ENCODE peak calls at places on chromosomes 1 and 21, in eight cellular contexts. W is stomach; I is Calu3; J is psoas muscle; T is nephron progenitor cell; F is RWPE1; Q is left lung; L is activated CD8-positive, alpha-beta T cell treated with anti-CD3 and anti-CD28 coated beads for 36 hours. R is an unnamed sample.

GRCh38 chr1:7410156-7410555 is 360.9 kb upstream of the VAMP3 start:
- DNase-seq in F (no peak), L (no peak), J (no peak), T (no peak), Q (peak), I (no peak), W (no peak), R (peak)

GRCh38 chr1:33407750-33408436 is 23.0 kb downstream of the PHC2 start:
- DNase-seq in L (no peak), F (no peak), T (no peak), W (no peak), Q (no peak), I (no peak), J (no peak), R (no peak)

GRCh38 chr21:36751383-36751782 is 52.5 kb downstream of the SIM2 start:
- DNase-seq in L (no peak), T (no peak), I (no peak), W (no peak), J (no peak), Q (no peak), F (no peak), R (no peak)

GRCh38 chr1:56816264-56816663 is 2.9 kb downstream of the FYB2 start:
- DNase-seq in J (no peak), F (no peak), W (no peak), I (no peak), Q (no peak), T (no peak), L (no peak), R (no peak)

GRCh38 chr21:38434913-38435533 is 63.3 kb downstream of the ERG start:
- DNase-seq in W (no peak), J (no peak), Q (no peak), L (no peak), T (no peak), I (no peak), F (peak), R (no peak)

GRCh38 chr1:208880433-208881100 is 636.4 kb upstream of the PLXNA2 start:
- DNase-seq in L (no peak), W (no peak), T (peak), Q (no peak), I (no peak), F (no peak), J (no peak), R (no peak)

GRCh38 chr1:169765580-169766331 is 29.0 kb downstream of the METTL18 start:
- DNase-seq in T (no peak), I (no peak), F (no peak), J (no peak), L (no peak), W (no peak), Q (no peak), R (no peak)

GRCh38 chr1:223752721-223753515 is 40.6 kb downstream of the CAPN2 start:
- DNase-seq in F (no peak), W (no peak), J (no peak), I (no peak), T (no peak), L (no peak), Q (no peak), R (no peak)

GRCh38 chr21:32524010-32524719 is 61.2 kb downstream of the TCP10L start:
- DNase-seq in J (peak), Q (no peak), W (no peak), L (no peak), I (no peak), F (peak), T (no peak), R (no peak)

GRCh38 chr1:79193211-79194079 is 186.9 kb upstream of the ADGRL4 start:
- DNase-seq in F (peak), Q (no peak), W (no peak), T (no peak), J (no peak), I (peak), L (no peak), R (no peak)

GRCh38 chr1:60890664-60891063 is 191.7 kb upstream of the NFIA start:
- DNase-seq in T (no peak), I (no peak), L (no peak), W (no peak), F (no peak), Q (no peak), J (no peak), R (no peak)

GRCh38 chr1:245835386-245835785 is 671.7 kb downstream of the SMYD3 start:
- DNase-seq in J (no peak), W (no peak), T (no peak), Q (no peak), L (no peak), I (no peak), F (no peak), R (no peak)

GRCh38 chr1:5599541-5599940 is 392.7 kb downstream of the NPHP4 start:
- DNase-seq in F (no peak), I (no peak), T (no peak), J (no peak), Q (no peak), L (no peak), W (peak), R (peak)

GRCh38 chr21:45572783-45573451 is 30.7 kb upstream of the SLC19A1 start:
- DNase-seq in W (no peak), T (no peak), L (no peak), J (no peak), F (no peak), Q (peak), I (no peak), R (no peak)

GRCh38 chr1:214321686-214322453 is 40.9 kb downstream of the SMYD2 start:
- DNase-seq in F (no peak), W (no peak), L (no peak), I (no peak), Q (no peak), J (no peak), T (no peak), R (no peak)

GRCh38 chr1:183635112-183635605 is 424 bp downstream of the ARPC5 start:
- DNase-seq in F (no peak), T (peak), L (peak), J (peak), W (peak), Q (peak), I (peak), R (peak)

GRCh38 chr1:40267767-40268187 is 9.7 kb downstream of the ZMPSTE24 start:
- DNase-seq in J (no peak), L (no peak), F (peak), T (no peak), Q (no peak), W (peak), I (no peak), R (no peak)

GRCh38 chr1:240598602-240599001 is 13.4 kb downstream of the GREM2 start:
- DNase-seq in J (no peak), W (no peak), T (no peak), I (no peak), L (no peak), F (no peak), Q (no peak), R (no peak)

GRCh38 chr1:86069757-86070145 is 86.8 kb downstream of the COL24A1 start:
- DNase-seq in I (no peak), Q (no peak), J (no peak), W (no peak), T (no peak), F (no peak), L (no peak), R (no peak)

GRCh38 chr1:94970783-94971182 is 43.9 kb upstream of the CNN3 start:
- DNase-seq in T (no peak), F (no peak), I (no peak), J (no peak), W (no peak), L (no peak), Q (no peak), R (no peak)

GRCh38 chr1:1250828-1251284 is 4.3 kb upstream of the C1QTNF12 start:
- DNase-seq in Q (no peak), L (peak), F (peak), J (peak), I (no peak), W (no peak), T (no peak), R (no peak)

GRCh38 chr1:33876970-33877680 is 13.2 kb downstream of the HMGB4 start:
- DNase-seq in F (peak), Q (no peak), J (peak), I (no peak), T (no peak), L (no peak), W (no peak), R (no peak)

GRCh38 chr21:38120984-38121855 is 135.6 kb upstream of the KCNJ15 start:
- DNase-seq in T (no peak), F (no peak), L (no peak), Q (no peak), W (no peak), I (no peak), J (no peak), R (no peak)

GRCh38 chr1:9070421-9071015 is 1.1 kb upstream of the SLC2A5 start:
- DNase-seq in F (no peak), J (no peak), T (no peak), I (no peak), W (no peak), L (no peak), Q (no peak), R (no peak)

GRCh38 chr1:19390901-19391595 is 78.9 kb downstream of the SLC66A1 start:
- DNase-seq in Q (peak), W (peak), T (peak), L (peak), J (peak), I (peak), F (peak), R (no peak)

GRCh38 chr1:192159034-192159433 is 772 bp downstream of the RGS18 start:
- DNase-seq in W (no peak), T (no peak), J (no peak), Q (no peak), I (no peak), F (no peak), L (no peak), R (no peak)

GRCh38 chr1:224791362-224791941 is 138.0 kb upstream of the DNAH14 start:
- DNase-seq in F (no peak), T (no peak), Q (no peak), I (no peak), W (no peak), L (no peak), J (no peak), R (no peak)

GRCh38 chr1:20151906-20152598 is 12.9 kb downstream of the PLA2G2F start:
- DNase-seq in I (peak), J (peak), Q (peak), W (peak), F (peak), L (peak), T (peak), R (peak)

GRCh38 chr1:113811353-113811887 is 856 bp downstream of the RSBN1 start:
- DNase-seq in J (no peak), W (no peak), L (peak), I (no peak), F (peak), T (peak), Q (peak), R (peak)

GRCh38 chr1:44000266-44000665 is 8.9 kb downstream of the CCDC24 start:
- DNase-seq in L (no peak), T (no peak), I (no peak), F (no peak), Q (no peak), W (no peak), J (no peak), R (no peak)

GRCh38 chr1:11071463-11072215 is 11.8 kb upstream of the SRM start:
- DNase-seq in J (no peak), L (no peak), F (no peak), I (no peak), W (peak), T (no peak), Q (no peak), R (no peak)

GRCh38 chr21:27802816-27803475 is 836.1 kb upstream of the ADAMTS5 start:
- DNase-seq in L (peak), J (no peak), I (peak), Q (no peak), W (peak), F (no peak), T (peak), R (no peak)

GRCh38 chr1:5975133-5975880 is 16.9 kb downstream of the NPHP4 start:
- DNase-seq in J (no peak), F (peak), Q (no peak), W (peak), T (peak), L (peak), I (peak), R (no peak)

GRCh38 chr1:87957331-87957730 is 628.7 kb downstream of the LMO4 start:
- DNase-seq in T (no peak), I (no peak), W (no peak), J (no peak), Q (no peak), L (no peak), F (no peak), R (no peak)

GRCh38 chr1:240149488-240150094 is 57.9 kb downstream of the FMN2 start:
- DNase-seq in F (peak), I (peak), L (no peak), T (peak), Q (no peak), W (no peak), J (no peak), R (no peak)

GRCh38 chr1:226384717-226385116 is 23.2 kb downstream of the PARP1 start:
- DNase-seq in T (no peak), J (no peak), L (no peak), Q (no peak), F (no peak), I (no peak), W (no peak), R (no peak)

DNA sequence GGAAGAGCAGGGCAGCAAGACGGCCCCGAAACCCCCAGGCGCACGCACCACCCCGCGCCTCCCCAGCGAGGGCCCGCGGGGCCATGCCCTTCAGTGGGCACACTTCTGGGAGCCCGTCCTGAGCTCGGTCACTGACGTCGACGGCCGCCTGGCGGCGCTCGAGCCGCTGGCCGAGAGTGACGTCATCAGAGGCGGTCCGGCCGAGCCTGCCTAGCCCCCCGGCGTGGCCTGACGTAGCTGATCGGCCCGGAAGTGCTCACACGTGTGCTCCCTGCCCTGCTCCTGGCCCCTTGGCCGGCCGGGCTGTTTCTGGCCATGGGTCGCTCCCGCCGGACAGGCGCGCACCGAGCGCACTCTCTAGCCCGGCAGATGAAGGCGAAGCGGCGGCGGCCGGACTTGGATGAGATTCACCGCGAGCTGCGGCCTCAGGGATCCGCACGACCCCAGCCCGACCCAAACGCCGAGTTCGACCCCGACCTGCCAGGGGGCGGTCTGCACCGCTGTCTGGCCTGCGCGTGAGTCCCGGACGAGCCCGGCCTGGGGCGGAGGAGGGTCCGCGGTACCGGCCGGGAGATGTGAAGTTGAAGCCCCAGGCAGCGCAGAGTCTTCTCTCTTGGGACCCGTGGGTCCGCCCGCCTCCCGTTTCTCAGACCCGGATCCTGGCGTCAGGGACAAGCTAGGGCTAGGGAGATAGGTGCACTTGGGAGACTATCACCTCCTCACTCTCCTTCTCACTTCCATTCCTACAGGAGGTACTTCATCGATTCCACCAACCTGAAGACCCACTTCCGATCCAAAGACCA is at the start of gene ZNF593:
- DNase-seq in T (peak), F (peak), W (peak), Q (peak), L (peak), I (peak), J (peak), R (peak)
- TF ChIP-seq CTCF in T (peak), F (peak), W (peak), Q (peak), L (peak), I (peak), J (peak), R (peak)

GRCh38 chr1:91510754-91511153 is 10.1 kb downstream of the CDC7 start:
- DNase-seq in J (no peak), I (no peak), L (no peak), W (no peak), Q (no peak), T (no peak), F (no peak), R (no peak)

GRCh38 chr1:91511386-91511785 is 10.7 kb downstream of the CDC7 start:
- DNase-seq in F (peak), Q (no peak), L (no peak), W (no peak), T (no peak), J (no peak), I (no peak), R (no peak)

GRCh38 chr1:91507330-91507729 is 6.7 kb downstream of the CDC7 start:
- DNase-seq in W (no peak), T (no peak), L (no peak), F (no peak), J (no peak), Q (no peak), I (no peak), R (no peak)

GRCh38 chr1:91515994-91516393 is 15.3 kb downstream of the CDC7 start:
- DNase-seq in Q (no peak), L (no peak), I (no peak), W (no peak), F (no peak), T (no peak), J (no peak), R (no peak)

GRCh38 chr1:91513160-91513559 is 12.5 kb downstream of the CDC7 start:
- DNase-seq in L (no peak), T (no peak), F (no peak), W (no peak), I (no peak), J (no peak), Q (no peak), R (no peak)
- TF ChIP-seq CTCF in L (peak), T (peak), F (peak), W (peak), I (no peak), J (peak), Q (peak), R (peak)

DNA sequence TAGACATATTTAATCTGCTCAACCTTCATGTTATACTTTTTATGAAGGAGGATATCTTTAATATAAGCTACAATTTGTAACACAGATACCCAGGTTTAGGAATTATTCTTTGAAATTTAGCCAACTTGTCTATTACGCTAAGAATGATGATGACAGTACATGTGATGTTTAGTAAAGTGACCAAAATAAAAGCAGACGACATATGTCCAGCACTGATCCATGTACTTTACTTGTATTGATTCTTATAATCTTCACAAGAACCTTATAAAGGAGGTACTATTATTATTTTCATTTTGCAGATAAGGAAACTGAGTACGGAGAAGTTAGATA is 37.2 kb upstream of the ATG4C start:
- DNase-seq in W (no peak), J (no peak), I (no peak), F (no peak), T (no peak), L (no peak), Q (no peak), R (no peak)
- TF ChIP-seq CTCF in W (no peak), J (no peak), I (no peak), F (peak), T (no peak), L (peak), Q (no peak), R (no peak)

GRCh38 chr1:203354246-203354645 is 3.3 kb upstream of the FMOD start:
- DNase-seq in L (no peak), F (no peak), W (no peak), I (no peak), J (no peak), T (no peak), Q (no peak), R (no peak)

GRCh38 chr1:203349757-203350522 is 982 bp downstream of the FMOD start:
- DNase-seq in Q (no peak), J (no peak), T (no peak), I (no peak), W (no peak), F (no peak), L (no peak), R (no peak)

GRCh38 chr1:203353486-203353885 is 2.6 kb upstream of the FMOD start:
- DNase-seq in I (no peak), T (no peak), J (no peak), L (no peak), W (no peak), F (no peak), Q (no peak), R (no peak)

GRCh38 chr1:203349166-203349565 is 1.8 kb downstream of the FMOD start:
- DNase-seq in W (no peak), J (no peak), T (no peak), I (no peak), L (no peak), F (no peak), Q (no peak), R (no peak)

DNA sequence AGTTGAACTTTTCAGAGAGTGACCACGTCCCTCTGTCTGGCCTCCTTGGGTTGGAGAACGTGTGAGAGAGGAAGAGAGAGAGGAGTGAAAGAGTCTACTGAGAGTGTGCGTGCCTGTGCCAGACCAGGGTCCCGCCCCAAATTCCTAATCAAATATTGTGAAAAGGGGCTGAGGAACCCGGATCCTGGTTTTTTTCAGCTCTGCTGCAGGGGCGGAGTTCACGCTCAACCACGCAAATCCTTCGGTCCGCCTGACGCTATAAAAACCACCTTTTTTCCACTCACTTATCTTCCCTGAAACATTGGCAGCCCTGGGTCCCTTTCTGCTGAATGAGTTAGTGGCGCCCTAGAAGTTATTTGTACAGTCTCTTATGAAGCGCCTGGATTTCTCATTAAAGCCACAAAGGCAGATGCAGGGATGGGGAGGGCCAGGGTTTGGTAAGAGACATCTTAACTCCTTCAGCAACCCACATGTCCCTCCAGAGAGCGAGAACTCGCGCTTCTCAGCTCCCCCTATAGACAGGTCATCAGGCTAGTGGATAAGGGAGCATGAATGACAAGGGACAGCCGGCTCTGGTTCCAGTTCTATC is at the start of gene FMOD:
- DNase-seq in W (peak), I (peak), J (peak), L (peak), Q (peak), T (no peak), F (no peak), R (no peak)
- TF ChIP-seq CTCF in W (no peak), I (no peak), J (no peak), L (no peak), Q (no peak), T (no peak), F (no peak), R (no peak)

DNA sequence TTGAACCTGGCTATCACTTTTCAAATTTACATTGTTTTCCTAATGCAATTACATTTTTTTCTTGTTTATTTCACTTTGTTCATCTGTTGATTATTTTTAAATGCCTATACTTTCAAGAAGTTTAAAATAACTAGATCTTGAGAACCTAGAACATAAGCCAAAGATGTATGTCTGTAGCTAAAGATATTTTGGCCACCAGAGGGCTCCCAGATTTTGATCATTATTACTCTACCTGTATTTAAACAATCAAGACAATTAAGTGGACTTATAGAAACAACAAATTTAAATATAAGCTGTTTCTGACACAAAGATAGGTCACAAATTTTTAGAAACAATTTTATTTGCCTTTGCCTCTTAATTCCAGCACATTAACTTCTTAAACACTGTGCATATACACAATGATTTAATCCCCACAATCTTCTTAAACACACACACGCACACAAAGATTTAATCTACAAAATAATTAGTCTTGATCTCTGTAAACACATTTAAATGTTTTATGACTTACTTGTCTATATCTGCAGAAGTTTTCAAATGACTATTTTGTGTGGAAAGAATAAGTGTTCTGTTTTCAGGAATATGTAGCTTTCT is 380.0 kb downstream of the DSCAM start:
- DNase-seq in F (no peak), T (no peak), W (no peak), I (no peak), L (peak), J (no peak), Q (no peak), R (no peak)
- TF ChIP-seq CTCF in F (peak), T (peak), W (peak), I (no peak), L (no peak), J (no peak), Q (peak), R (peak)

R was measured in type B pancreatic cell.